ENCODE peak calls at places on chromosomes 7 and 10, in six cellular contexts. U, W, Y, C, D and S are unnamed samples.

GRCh38 chr10:73459683-73460314 is 26.4 kb upstream of the MSS51 start:
- DNase-seq in U (no peak), C (no peak), Y (no peak), D (no peak), W (no peak), S (no peak)

GRCh38 chr10:121084029-121084674 is 233.0 kb downstream of the WDR11 start:
- DNase-seq in U (no peak), D (no peak), W (no peak), C (no peak), Y (no peak), S (no peak)

GRCh38 chr10:29734980-29735627 is 100.3 kb upstream of the SVIL start:
- DNase-seq in C (peak; percentile 56), D (peak; percentile 95), U (no peak), Y (peak; percentile 68), W (peak; percentile 79), S (no peak)

GRCh38 chr10:30026080-30026479 is 33.3 kb downstream of the JCAD start:
- DNase-seq in C (no peak), Y (no peak), W (no peak), U (no peak), D (no peak), S (no peak)

GRCh38 chr10:124291009-124291671 is 127.6 kb downstream of the OAT start:
- DNase-seq in U (no peak), D (peak; percentile 90), Y (no peak), C (peak; percentile 25), W (peak; percentile 38), S (no peak)

GRCh38 chr10:114801411-114801813 is 20.2 kb upstream of the FHIP2A start:
- DNase-seq in C (no peak), U (no peak), W (no peak), D (no peak), Y (no peak), S (no peak)

GRCh38 chr7:149855368-149856305 is 17.5 kb downstream of the ZNF862 start:
- DNase-seq in C (peak; percentile 91), W (no peak), D (no peak), Y (no peak), U (no peak), S (peak; percentile 51)

GRCh38 chr7:108413782-108414492 is 42.3 kb downstream of the NRCAM start:
- DNase-seq in D (no peak), C (peak; percentile 68), W (no peak), U (no peak), Y (no peak), S (no peak)

DNA sequence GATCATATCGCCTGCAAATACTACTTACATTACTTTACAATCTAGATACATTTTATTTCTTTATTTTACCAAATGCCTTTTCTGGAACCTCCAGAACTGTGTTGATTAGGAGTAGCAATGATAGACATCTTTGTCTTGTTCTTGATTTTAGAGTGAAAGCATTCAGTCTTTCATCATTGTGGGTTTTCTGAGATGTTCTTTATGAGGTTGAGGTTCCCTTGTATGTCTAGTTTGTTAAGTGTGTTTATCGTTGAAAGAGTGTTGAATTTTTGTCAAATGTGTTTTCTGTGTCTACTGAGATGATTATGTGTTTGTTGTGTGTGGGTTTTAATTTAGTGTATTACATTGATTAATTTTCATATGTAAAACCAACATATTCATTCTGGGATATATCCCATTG is 17.1 kb downstream of the SEPTIN7 start:
- DNase-seq in U (no peak), W (no peak), C (no peak), D (no peak), Y (no peak), S (no peak)
- H3K4me3 ChIP-seq in U (no peak overlapping the region), W (no peak overlapping the region), C (no peak overlapping the region), D (no peak overlapping the region), Y (no peak overlapping the region), S (no peak overlapping the region)

GRCh38 chr10:4984223-4984622 is 19.4 kb downstream of the AKR1C2 start:
- DNase-seq in C (no peak), D (no peak), W (no peak), U (no peak), Y (no peak), S (peak; percentile 12)

GRCh38 chr10:4983615-4984216 is 19.9 kb downstream of the AKR1C2 start:
- DNase-seq in Y (no peak), U (no peak), C (no peak), D (no peak), W (no peak), S (no peak)

GRCh38 chr10:4980793-4981192 is 17.6 kb downstream of the AKR1C1 start:
- DNase-seq in U (no peak), Y (no peak), D (no peak), C (no peak), W (no peak), S (no peak)

GRCh38 chr10:4982764-4983226 is 19.6 kb downstream of the AKR1C1 start:
- DNase-seq in C (peak; percentile 9), Y (no peak), D (no peak), U (no peak), W (no peak), S (peak; percentile 7)

DNA sequence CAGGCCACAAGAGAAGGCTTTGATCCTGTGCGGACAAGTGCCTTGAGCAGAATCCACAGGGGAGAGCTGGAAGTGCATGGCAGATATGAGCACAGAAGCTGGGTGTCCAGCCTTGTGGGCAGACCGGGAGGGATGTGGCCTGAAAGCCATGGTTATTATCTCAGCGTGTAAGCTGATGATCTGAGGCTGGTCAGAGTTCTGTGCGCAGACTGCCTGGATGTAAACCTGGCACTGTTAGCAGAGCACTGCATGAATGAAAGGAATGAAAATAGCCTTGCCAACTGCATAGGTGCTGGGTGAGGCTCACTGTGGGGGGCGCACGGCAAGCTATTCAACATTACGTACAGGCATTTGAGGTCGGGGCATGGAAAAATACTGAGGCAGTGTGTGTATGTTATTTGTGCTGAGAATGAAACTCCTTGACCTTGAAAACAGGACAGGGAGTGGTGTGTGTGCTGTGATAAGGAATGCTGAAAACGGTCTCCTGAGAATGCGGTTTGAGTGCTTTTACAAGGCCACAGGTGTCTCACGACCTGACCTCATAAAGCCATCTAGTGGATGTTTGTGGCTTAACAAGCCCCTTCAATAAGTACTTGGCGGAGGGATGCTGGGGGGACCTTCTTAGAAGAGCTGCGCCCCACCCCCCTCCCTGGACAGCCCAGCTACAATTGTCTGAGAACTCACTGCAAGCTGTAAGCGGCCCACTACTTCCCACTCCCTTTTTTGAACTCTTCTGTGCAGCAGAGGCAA is 18.7 kb downstream of the AKR1C1 start:
- DNase-seq in Y (peak; percentile 17), C (peak; percentile 51), W (peak; percentile 69), D (no peak), U (no peak), S (peak; percentile 12)
- TF ChIP-seq CTCF in Y (peak; percentile 57), C (peak; percentile 54), W (no peak), D (no peak), U (peak; percentile 52), S (peak; percentile 42)

DNA sequence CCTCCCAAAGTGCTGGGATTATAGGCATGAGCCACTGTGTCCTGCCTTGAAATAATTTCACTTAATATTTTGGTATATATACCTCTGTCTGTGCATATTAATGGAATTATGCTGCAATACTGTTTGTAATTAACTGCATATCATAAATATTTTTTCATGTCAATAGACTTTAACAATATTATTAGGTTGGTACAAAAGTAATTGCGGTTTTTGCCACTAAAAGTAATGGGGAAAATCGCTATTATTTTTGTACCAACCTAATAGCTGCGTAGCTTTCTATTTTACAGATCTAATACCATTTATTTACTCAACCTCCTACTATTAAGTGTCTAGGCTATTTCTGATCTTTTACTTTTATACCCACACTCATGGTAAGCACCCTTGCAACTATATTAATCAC is 3.9 kb upstream of the PDE6C start:
- DNase-seq in C (no peak), W (no peak), Y (no peak), U (no peak), D (no peak), S (no peak)
- H3K4me3 ChIP-seq in C (no peak overlapping the region), W (no peak overlapping the region), Y (no peak overlapping the region), U (no peak overlapping the region), D (no peak overlapping the region), S (no peak overlapping the region)

GRCh38 chr7:99614495-99614894 is 2.3 kb upstream of the ZSCAN25 start:
- DNase-seq in U (no peak), Y (no peak), W (no peak), D (no peak), C (no peak), S (no peak)

GRCh38 chr7:99618726-99619125 is 2.0 kb downstream of the ZSCAN25 start:
- DNase-seq in C (peak; percentile 21), Y (no peak), U (no peak), D (no peak), W (no peak), S (peak; percentile 55)

GRCh38 chr7:99617187-99617781 is 538 bp downstream of the ZSCAN25 start:
- DNase-seq in C (no peak), D (peak; percentile 72), W (no peak), Y (no peak), U (no peak), S (no peak)

GRCh38 chr7:99615989-99616358 is 772 bp upstream of the ZSCAN25 start:
- DNase-seq in W (no peak), D (no peak), C (no peak), U (no peak), Y (no peak), S (no peak)

GRCh38 chr7:99616359-99617186 is at the start of gene ZSCAN25:
- DNase-seq in C (peak; percentile 92), U (peak; percentile 40), Y (peak; percentile 87), D (peak; percentile 96), W (peak; percentile 90), S (peak; percentile 92)
- TF ChIP-seq CTCF in C (peak; percentile 36), U (no peak), Y (peak; percentile 7), D (no peak), W (no peak), S (peak; percentile 51)

GRCh38 chr10:92850186-92850585 is 1.9 kb downstream of the EXOC6 start:
- DNase-seq in C (no peak), U (no peak), Y (no peak), W (no peak), D (no peak), S (no peak)
- H3K4me3 ChIP-seq in C (no peak overlapping the region), U (no peak overlapping the region), Y (no peak overlapping the region), W (no peak overlapping the region), D (no peak overlapping the region), S (no peak overlapping the region)

DNA sequence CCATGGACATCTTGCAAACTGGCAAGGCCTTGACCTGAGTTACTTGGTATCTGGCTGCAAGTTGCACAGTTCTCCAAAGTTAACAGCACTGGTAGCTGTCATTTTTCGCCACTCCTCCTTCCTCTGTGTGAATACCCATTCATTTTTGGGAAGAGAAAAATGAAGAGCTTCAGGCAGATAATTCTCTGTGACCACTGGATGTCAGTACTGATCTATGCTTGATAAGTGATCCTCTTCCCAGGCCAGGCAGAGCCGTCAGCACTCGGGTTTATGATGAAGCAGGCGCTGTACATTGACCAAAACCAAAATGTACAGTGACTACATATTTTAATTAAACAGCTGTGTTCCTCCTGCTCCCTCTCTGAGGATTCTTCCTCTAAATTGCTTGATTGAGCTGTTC is 55.9 kb upstream of the PDZD8 start:
- DNase-seq in U (no peak), W (no peak), D (no peak), Y (no peak), C (no peak), S (peak; percentile 86)
- TF ChIP-seq CTCF in U (no peak), W (no peak), D (no peak), Y (peak; percentile 27), C (no peak), S (peak; percentile 76)